ENCODE peak calls at places on chromosomes 1 and 21, in four cellular contexts. F is heart left ventricle, Z is AG04450, H is spleen. U is an unnamed sample.

GRCh38 chr1:204437796-204438570 is 26.4 kb upstream of the PPP1R15B start:
- DNase-seq in F (no peak), H (no peak), Z (no peak), U (no peak)

GRCh38 chr21:28776251-28776650 is 216.4 kb downstream of the LTN1 start:
- DNase-seq in H (no peak), Z (peak), F (no peak), U (no peak)

GRCh38 chr1:190551638-190552037 is 74.0 kb upstream of the BRINP3 start:
- DNase-seq in Z (no peak), H (no peak), F (no peak), U (no peak)

GRCh38 chr1:161954050-161954449 is 69.6 kb downstream of the OLFML2B start:
- DNase-seq in H (no peak), Z (no peak), F (no peak), U (no peak)

GRCh38 chr21:39788383-39788782 is 43.4 kb downstream of the IGSF5 start:
- DNase-seq in H (peak), F (peak), Z (no peak), U (peak)

GRCh38 chr21:38290809-38291208 is 34.0 kb downstream of the KCNJ15 start:
- DNase-seq in F (no peak), H (no peak), Z (no peak), U (no peak)

GRCh38 chr1:241639040-241639652 is 1.0 kb downstream of the CHML start:
- DNase-seq in F (no peak), Z (no peak), H (no peak), U (no peak)

GRCh38 chr1:214546886-214547641 is 4.3 kb downstream of the PTPN14 start:
- DNase-seq in F (no peak), H (no peak), Z (no peak), U (no peak)

GRCh38 chr1:107683198-107683657 is 281.8 kb downstream of the VAV3 start:
- DNase-seq in F (no peak), Z (no peak), H (no peak), U (no peak)

GRCh38 chr1:210098376-210098775 is 134.2 kb upstream of the SERTAD4 start:
- DNase-seq in H (no peak), Z (no peak), F (no peak), U (no peak)

GRCh38 chr1:96234299-96234698 is 487.3 kb upstream of the PTBP2 start:
- DNase-seq in Z (no peak), H (no peak), F (peak), U (peak)

DNA sequence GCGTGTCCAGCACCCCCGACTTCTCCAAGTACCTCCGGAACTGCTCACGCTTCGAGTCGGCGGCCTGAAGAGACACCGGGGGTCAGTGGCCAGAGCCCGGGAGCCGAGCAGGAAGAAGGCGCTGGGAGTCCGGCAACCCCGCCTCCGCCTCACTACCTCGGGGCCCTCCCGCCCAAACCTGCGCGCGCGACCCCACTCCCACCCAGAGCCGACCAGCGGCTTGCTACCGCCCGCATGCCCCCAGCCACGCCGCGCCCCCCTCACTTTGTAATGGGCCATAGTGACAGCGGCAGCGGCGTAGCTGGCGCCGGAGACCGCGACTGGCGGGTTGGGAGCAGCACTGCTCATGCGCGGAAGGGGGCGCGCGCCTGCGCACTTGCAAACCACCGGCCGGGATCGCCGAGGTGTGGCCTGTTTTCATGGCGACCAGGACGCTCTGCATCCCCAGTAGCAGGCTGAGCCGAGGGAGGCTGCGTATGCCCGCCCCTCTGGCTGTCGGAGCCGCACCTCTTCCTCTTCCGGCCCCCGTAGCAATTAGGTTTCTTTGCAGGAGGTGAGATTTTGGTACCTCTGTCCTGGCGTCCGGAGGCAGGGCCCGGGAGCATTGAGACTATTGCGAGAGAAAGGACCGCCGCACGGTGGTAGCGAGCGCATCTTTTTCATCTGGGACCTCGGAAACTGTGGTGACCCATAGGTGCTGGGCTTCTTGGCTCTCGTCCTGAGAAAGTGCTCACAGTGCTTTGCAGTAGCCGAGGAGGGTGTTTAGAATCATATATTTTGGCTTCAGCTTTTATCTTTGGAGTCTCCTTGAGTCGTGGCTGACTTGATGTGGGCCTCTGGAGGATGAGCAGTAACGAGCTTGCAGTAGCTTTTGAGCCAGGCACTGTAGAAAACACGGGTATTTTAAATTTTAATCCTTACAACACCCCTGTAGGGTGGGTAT is at the start of gene MYCBP:
- DNase-seq in H (peak), F (peak), Z (peak), U (peak)
- H3K27ac ChIP-seq in H (peak), F (peak), Z (peak), U (peak)

DNA sequence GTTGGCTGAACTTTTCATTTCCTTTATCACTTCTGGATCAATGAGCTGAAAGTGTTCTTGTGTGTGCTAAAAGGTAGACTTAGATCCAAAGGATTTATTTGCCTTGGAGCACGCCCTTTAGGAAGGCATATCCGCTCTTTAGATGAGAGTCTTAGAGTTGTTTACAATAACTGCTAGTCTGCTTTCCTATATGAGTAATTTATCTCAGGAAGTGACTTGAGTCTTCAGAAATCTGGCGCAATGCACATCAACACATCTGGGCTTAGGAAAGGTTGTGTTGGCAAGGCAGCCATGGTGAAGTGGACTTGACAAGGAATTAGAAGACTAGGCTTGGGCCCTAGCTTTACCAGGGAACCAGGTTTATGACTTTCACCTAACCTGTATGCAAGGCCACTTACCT is 204.1 kb upstream of the PTGFR start:
- DNase-seq in F (no peak), Z (no peak), H (no peak), U (no peak)
- H3K27ac ChIP-seq in F (no peak), Z (peak), H (no peak), U (no peak)

DNA sequence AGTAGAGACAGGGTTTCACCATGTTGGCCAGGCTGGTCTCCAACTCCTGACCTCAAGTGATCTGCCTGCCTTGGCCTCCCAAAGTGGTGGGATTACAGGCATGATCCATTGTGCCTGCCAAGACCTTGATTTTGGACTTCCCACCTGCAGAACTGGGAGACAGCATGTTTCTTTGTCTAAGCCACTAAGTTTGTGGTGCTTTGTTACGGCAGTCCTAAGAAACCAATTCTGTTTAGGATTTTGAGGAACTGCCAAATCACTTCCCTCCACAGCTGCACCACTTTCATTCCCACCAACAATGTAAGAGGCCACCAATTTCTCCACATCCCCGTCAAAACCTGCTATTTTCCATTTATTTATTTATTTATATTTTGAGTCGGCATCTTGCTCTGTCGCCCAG is 46.1 kb downstream of the CHAF1B start:
- DNase-seq in F (no peak), H (no peak), Z (no peak), U (no peak)
- H3K27ac ChIP-seq in F (no peak), H (no peak), Z (no peak), U (no peak)

GRCh38 chr1:234899041-234899787 is 229.4 kb downstream of the TOMM20 start:
- DNase-seq in H (no peak), F (peak), Z (no peak), U (peak)

GRCh38 chr1:234898455-234899033 is 230.1 kb downstream of the TOMM20 start:
- DNase-seq in F (no peak), Z (no peak), H (no peak), U (no peak)

GRCh38 chr1:234896477-234897364 is 231.9 kb downstream of the TOMM20 start:
- DNase-seq in F (no peak), H (no peak), Z (no peak), U (no peak)

GRCh38 chr1:234897754-234898454 is 230.7 kb downstream of the TOMM20 start:
- DNase-seq in H (no peak), Z (no peak), F (no peak), U (no peak)

GRCh38 chr1:234897365-234897699 is 231.3 kb downstream of the TOMM20 start:
- DNase-seq in F (no peak), H (no peak), Z (no peak), U (no peak)
- H3K27ac ChIP-seq in F (no peak), H (no peak), Z (no peak), U (no peak)

DNA sequence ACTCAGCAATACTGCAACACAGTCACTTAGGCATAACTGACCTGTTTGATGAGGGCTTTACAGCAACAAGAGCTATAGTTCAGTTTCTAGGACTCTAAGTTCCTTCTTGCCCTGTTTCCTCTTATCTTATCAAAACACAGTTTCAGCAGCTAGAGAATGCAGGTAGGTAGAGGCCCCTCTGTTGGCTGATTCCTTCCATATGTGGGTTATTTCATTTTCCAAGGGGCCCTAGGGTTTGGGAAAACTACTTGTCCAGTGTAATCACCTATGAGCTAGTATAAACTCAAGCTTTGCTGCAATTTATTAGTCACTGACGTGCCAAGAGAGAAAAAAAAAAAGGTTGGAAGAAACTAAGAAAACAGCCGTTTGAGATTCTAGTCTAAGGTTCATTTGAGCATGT is 607.7 kb upstream of the USP24 start:
- DNase-seq in Z (no peak), F (no peak), H (no peak), U (no peak)
- H3K27ac ChIP-seq in Z (no peak), F (no peak), H (no peak), U (no peak)

DNA sequence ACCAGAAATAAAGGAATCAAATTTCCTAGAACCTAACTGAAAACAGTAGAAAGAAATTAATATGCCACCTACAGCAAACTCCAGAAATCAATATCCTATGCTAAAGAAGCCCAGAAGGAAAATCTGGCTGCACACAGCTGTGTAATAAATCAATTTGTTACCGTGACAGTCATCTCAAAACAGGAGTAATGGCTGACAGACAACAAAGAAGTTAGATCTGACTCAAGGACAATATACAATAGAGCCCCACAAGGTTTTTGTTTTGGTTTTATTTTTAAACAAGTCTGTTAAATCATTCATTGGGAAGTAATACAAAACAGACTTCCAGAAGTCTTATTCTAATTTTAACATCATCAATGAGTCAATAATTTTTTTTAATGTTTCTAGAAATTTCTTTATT is 168.4 kb downstream of the RERE start:
- DNase-seq in F (no peak), H (no peak), Z (no peak), U (no peak)
- H3K27ac ChIP-seq in F (peak), H (no peak), Z (no peak), U (no peak)

DNA sequence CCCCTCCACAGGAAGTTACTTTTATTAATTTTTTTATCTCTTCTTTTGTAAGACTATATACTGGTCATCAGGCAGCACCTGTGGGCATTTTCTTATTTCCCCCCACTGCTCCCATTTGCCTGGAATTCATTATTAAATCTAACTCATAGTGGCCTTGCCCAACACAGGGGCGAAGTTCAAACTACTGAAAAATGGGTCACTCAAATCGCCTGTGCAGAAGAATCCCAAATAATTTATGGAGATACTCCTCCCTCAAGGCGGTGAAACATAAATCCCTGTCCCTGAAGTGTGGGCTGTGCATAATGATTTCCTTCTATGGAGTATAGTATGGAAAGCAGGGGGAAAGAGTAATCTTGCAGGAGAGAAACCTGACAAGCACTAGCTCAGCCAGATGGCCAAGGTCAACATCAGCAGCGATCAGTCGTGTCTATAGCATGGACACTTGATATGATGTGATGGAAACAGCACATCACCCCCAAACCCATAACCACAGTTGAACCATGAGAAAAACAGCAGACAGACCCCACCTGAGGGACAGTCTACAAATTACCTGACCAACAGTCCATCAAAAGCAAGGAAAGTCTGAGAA is 7.8 kb downstream of the CAMK2N1 start:
- DNase-seq in H (no peak), Z (no peak), F (no peak), U (no peak)
- H3K27ac ChIP-seq in H (no peak), Z (peak), F (no peak), U (no peak)

GRCh38 chr1:31937300-31938183 is 626 bp downstream of the PTP4A2 start:
- DNase-seq in H (peak), Z (no peak), F (peak), U (peak)

GRCh38 chr1:31936278-31936965 is 1.7 kb downstream of the PTP4A2 start:
- DNase-seq in Z (no peak), F (no peak), H (no peak), U (no peak)

GRCh38 chr1:31938184-31938975 is at the start of gene PTP4A2:
- DNase-seq in F (peak), Z (peak), H (peak), U (peak)

GRCh38 chr1:31936966-31937299 is 1.2 kb downstream of the PTP4A2 start:
- DNase-seq in F (no peak), Z (no peak), H (no peak), U (no peak)

DNA sequence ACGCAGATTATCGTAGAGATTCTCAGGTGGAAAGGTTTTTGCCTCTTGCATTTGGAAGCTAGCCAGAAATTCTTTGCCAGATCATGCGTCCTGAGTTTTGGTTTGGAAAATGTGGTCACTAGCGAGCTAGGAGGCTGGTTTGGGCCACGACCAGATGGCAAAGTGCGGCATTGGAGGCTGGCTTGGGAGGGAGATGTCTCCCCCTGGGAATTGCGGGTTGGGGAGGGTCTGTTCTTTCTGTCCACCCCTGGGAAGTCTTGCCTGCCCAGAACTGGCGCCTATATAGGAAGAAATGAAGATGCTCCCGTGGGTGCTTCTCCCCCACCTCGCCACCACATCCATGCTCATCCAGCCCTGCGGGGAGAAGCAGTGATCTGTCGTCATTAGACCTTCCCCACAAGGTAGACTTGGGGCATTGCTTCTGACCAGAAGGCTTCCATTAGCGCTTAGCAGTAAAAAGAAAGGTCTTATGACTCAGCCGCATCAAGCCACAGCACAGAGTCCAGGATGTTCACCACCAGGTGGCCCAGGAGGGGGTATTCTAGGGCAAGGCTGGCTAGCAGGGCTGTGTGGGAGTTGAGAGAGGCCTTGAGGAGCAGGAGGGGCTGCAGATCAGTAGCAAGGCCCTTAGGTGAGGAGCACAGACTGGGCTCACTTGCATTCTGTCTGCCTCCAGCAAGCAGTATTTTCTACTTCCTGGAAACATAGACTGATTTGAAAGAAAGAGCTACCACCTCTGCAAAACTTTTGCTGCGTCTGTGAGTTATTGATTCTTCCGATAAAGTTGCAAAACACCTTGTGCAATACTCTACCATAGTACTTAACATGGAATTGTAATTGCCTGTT is 1.5 kb upstream of the PTP4A2 start:
- DNase-seq in H (peak), F (no peak), Z (peak), U (peak)
- H3K27ac ChIP-seq in H (peak), F (peak), Z (peak), U (peak)

DNA sequence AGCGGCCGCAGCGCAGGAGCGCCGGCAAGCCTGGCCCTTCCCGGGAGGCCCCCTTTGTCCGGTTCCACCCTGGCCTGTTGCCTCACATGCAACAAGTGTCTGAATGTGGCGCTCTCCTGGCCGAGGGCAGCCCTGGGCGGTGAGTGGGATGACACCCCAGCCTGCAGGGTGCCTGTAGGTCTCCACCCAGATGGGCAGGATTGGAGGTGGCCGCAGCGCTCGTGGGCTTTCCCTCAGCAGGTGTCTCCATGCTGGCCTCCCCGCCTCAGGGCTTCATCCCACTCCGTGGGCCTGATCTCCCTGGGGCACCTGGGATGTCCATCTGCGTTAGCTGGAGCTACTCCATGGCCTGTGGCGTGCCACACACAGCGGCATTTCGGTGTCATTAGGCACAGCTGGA is 1.5 kb downstream of the MIB2 start:
- DNase-seq in Z (no peak), H (peak), F (no peak), U (peak)
- H3K27ac ChIP-seq in Z (peak), H (no peak), F (no peak), U (no peak)